ENCODE peak calls at places on chromosomes 4 and X, in five cellular contexts. O, W, F, V and T are unnamed samples.

GRCh38 chr4:66097271-66097670 is 427.0 kb upstream of the EPHA5 start:
- DNase-seq in O (no peak), W (no peak), F (peak; percentile 4), V (no peak), T (no peak)

GRCh38 chrX:110036162-110037033 is 33.5 kb downstream of the TMEM164 start:
- DNase-seq in O (no peak), W (no peak), F (peak; percentile 71), V (no peak), T (no peak)

GRCh38 chr4:20337261-20337664 is 85.6 kb downstream of the SLIT2 start:
- DNase-seq in O (no peak), W (no peak), F (no peak), V (no peak), T (no peak)

GRCh38 chrX:117274943-117275342 is 812.2 kb upstream of the CT83 start:
- DNase-seq in O (no peak), W (no peak), F (no peak), V (no peak), T (no peak)

GRCh38 chr4:156475322-156475721 is 496.3 kb downstream of the PDGFC start:
- DNase-seq in O (no peak), W (no peak), F (peak; percentile 15), V (peak; percentile 42), T (no peak)

GRCh38 chrX:13201605-13202219 is 118.1 kb downstream of the ATXN3L start:
- DNase-seq in O (no peak), W (no peak), F (no peak), V (no peak), T (no peak)

GRCh38 chrX:14630724-14631123 is 101.4 kb downstream of the GLRA2 start:
- DNase-seq in O (no peak), W (no peak), F (no peak), V (no peak), T (no peak)

GRCh38 chr4:139975830-139976272 is 178.1 kb downstream of the MAML3 start:
- DNase-seq in O (no peak), W (no peak), F (no peak), V (no peak), T (no peak)

GRCh38 chrX:53882331-53882730 is 161.9 kb downstream of the PHF8 start:
- DNase-seq in O (no peak), W (no peak), F (peak; percentile 86), V (no peak), T (no peak)

GRCh38 chrX:46837543-46838481 is 969 bp downstream of the RP2 start:
- DNase-seq in O (no peak), W (no peak), F (peak; percentile 12), V (no peak), T (no peak)

GRCh38 chr4:166675411-166675810 is 558.9 kb downstream of the SPOCK3 start:
- DNase-seq in O (no peak), W (no peak), F (no peak), V (no peak), T (no peak)

GRCh38 chrX:71254092-71254941 is at the start of gene ZMYM3:
- DNase-seq in O (no peak), W (peak; percentile 89), F (peak; percentile 67), V (peak; percentile 50), T (peak; percentile 81)

GRCh38 chrX:19034025-19034424 is 50.1 kb upstream of the PHKA2 start:
- DNase-seq in O (no peak), W (no peak), F (no peak), V (no peak), T (no peak)

GRCh38 chrX:71919436-71919835 is 8.8 kb downstream of the NHSL2 start:
- DNase-seq in O (no peak), W (no peak), F (no peak), V (no peak), T (no peak)

GRCh38 chrX:34915463-34916225 is 27.0 kb upstream of the FAM47B start:
- DNase-seq in O (no peak), W (no peak), F (no peak), V (no peak), T (no peak)

GRCh38 chr4:87053802-87054767 is 119.3 kb downstream of the AFF1 start:
- DNase-seq in O (no peak), W (peak; percentile 85), F (no peak), V (no peak), T (no peak)

GRCh38 chr4:41844327-41844726 is 90.9 kb upstream of the TMEM33 start:
- DNase-seq in O (no peak), W (no peak), F (no peak), V (peak; percentile 27), T (no peak)
- H3K4me3 ChIP-seq in O (no peak overlapping the region), W (no peak overlapping the region), F (no peak overlapping the region), V (no peak overlapping the region), T (no peak overlapping the region)

GRCh38 chr4:52638717-52639116 is 20.4 kb downstream of the USP46 start:
- DNase-seq in O (no peak), W (no peak), F (no peak), V (no peak), T (no peak)

GRCh38 chr4:52641853-52642563 is 17.1 kb downstream of the USP46 start:
- DNase-seq in O (no peak), W (no peak), F (no peak), V (peak; percentile 88), T (no peak)

GRCh38 chr4:52643190-52643589 is 15.9 kb downstream of the USP46 start:
- DNase-seq in O (no peak), W (no peak), F (no peak), V (no peak), T (no peak)

GRCh38 chr4:52643846-52644245 is 15.3 kb downstream of the USP46 start:
- DNase-seq in O (no peak), W (no peak), F (peak; percentile 34), V (peak; percentile 4), T (no peak)

GRCh38 chr4:52640808-52641595 is 18.1 kb downstream of the USP46 start:
- DNase-seq in O (no peak), W (no peak), F (no peak), V (peak; percentile 53), T (no peak)
- H3K9ac ChIP-seq in O (no peak overlapping the region), W (no peak overlapping the region), F (no peak overlapping the region), V (peak overlapping the region; percentile 8), T (no peak overlapping the region)

GRCh38 chr4:89256203-89256800 is 51.3 kb downstream of the GPRIN3 start:
- DNase-seq in O (no peak), W (no peak), F (no peak), V (no peak), T (no peak)
- TF ChIP-seq YY1 in O (no peak), W (no peak), F (no peak), V (no peak), T (no peak)

GRCh38 chr4:71189471-71189870 is 149.3 kb upstream of the SLC4A4 start:
- DNase-seq in O (no peak), W (no peak), F (no peak), V (no peak), T (no peak)

GRCh38 chr4:71188197-71188625 is 150.6 kb upstream of the SLC4A4 start:
- DNase-seq in O (no peak), W (no peak), F (no peak), V (no peak), T (no peak)

GRCh38 chr4:71187399-71188196 is 151.2 kb upstream of the SLC4A4 start:
- DNase-seq in O (no peak), W (no peak), F (no peak), V (no peak), T (no peak)

GRCh38 chr4:71186566-71187398 is 152.0 kb upstream of the SLC4A4 start:
- DNase-seq in O (no peak), W (no peak), F (no peak), V (no peak), T (no peak)

DNA sequence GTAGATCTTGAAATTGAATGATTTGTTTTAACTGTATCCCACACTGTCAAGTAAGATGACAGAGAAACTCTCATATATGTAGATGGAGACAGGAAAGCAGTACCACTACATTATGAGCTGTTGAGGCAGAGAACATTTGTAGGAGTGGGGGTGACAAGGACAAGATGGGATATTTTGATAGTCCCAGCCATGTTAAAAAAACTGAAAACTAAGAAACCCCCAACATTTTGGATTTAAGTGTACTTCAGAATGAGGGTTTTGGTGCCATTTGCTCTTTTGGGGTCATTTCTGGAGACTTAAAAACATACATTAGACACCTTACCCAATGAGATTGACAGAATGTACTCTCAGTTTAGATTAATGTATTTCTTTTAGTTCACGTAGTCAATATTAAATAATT is 149.9 kb upstream of the SLC4A4 start:
- DNase-seq in O (no peak), W (no peak), F (no peak), V (no peak), T (no peak)
- H3K4me3 ChIP-seq in O (no peak overlapping the region), W (no peak overlapping the region), F (no peak overlapping the region), V (no peak overlapping the region), T (no peak overlapping the region)

GRCh38 chr4:41653523-41653922 is 95.0 kb downstream of the PHOX2B start:
- DNase-seq in O (no peak), W (no peak), F (no peak), V (no peak), T (no peak)

GRCh38 chr4:41657561-41657960 is 91.0 kb downstream of the PHOX2B start:
- DNase-seq in O (no peak), W (no peak), F (no peak), V (no peak), T (no peak)

GRCh38 chr4:41656572-41657301 is 91.8 kb downstream of the PHOX2B start:
- DNase-seq in O (no peak), W (no peak), F (no peak), V (no peak), T (no peak)

GRCh38 chr4:41652971-41653370 is 95.6 kb downstream of the PHOX2B start:
- DNase-seq in O (no peak), W (no peak), F (no peak), V (no peak), T (no peak)

GRCh38 chr4:41655177-41655576 is 93.3 kb downstream of the PHOX2B start:
- DNase-seq in O (no peak), W (no peak), F (no peak), V (no peak), T (no peak)
- H3K9ac ChIP-seq in O (no peak overlapping the region), W (no peak overlapping the region), F (no peak overlapping the region), V (no peak overlapping the region), T (no peak overlapping the region)

GRCh38 chr4:17662694-17663093 is 48.3 kb downstream of the MED28 start:
- DNase-seq in O (no peak), W (no peak), F (no peak), V (no peak), T (no peak)
- TF ChIP-seq YY1 in O (no peak), W (no peak), F (no peak), V (no peak), T (no peak)